ENCODE peak calls at places on chromosomes 16 and 17, in six cellular contexts. K, M, R, N, I and X are unnamed samples.
A peak's percentile ranks its signal among the peaks of the same experiment; 100 is the strongest.

GRCh38 chr17:80833952-80834895 is 157.4 kb upstream of the CHMP6 start:
- DNase-seq in R (no peak), I (no peak), N (no peak), K (no peak), M (no peak), X (no peak)

GRCh38 chr16:22813946-22814325 is at the start of gene HS3ST2:
- DNase-seq in K (no peak), R (no peak), I (peak; percentile 75), N (no peak), M (no peak), X (no peak)

GRCh38 chr17:77451271-77451893 is 310.6 kb downstream of the SEC14L1 start:
- DNase-seq in K (no peak), N (peak; percentile 76), R (peak; percentile 57), M (peak; percentile 54), I (peak; percentile 81), X (no peak)

GRCh38 chr16:14003119-14003570 is 68.0 kb upstream of the MRTFB start:
- DNase-seq in N (no peak), I (peak; percentile 33), K (no peak), M (no peak), R (no peak), X (peak; percentile 32)

GRCh38 chr16:57167951-57168350 is 17.9 kb downstream of the PSME3IP1 start:
- DNase-seq in R (no peak), N (peak; percentile 72), K (peak; percentile 42), I (no peak), M (peak; percentile 41), X (peak; percentile 45)

GRCh38 chr16:57092786-57093301 is 461 bp downstream of the CPNE2 start:
- DNase-seq in M (no peak), K (no peak), R (peak; percentile 43), N (peak; percentile 52), I (peak; percentile 62), X (no peak)

GRCh38 chr17:1473841-1474240 is 17.8 kb upstream of the CRK start:
- DNase-seq in I (no peak), K (no peak), R (no peak), M (peak; percentile 28), N (peak; percentile 64), X (no peak)

GRCh38 chr17:19383681-19384470 is 3.1 kb downstream of the MFAP4 start:
- DNase-seq in M (no peak), I (no peak), N (no peak), R (no peak), K (no peak), X (no peak)

GRCh38 chr17:32528825-32529224 is 42.0 kb downstream of the CDK5R1 start:
- DNase-seq in K (no peak), I (no peak), M (no peak), R (no peak), N (no peak), X (no peak)